ENCODE peak calls at places on chromosomes 7 and 10, in eight cellular contexts. Y is heart left ventricle, L is heart right ventricle, J is nephron progenitor cell, I is fibroblast of mammary gland, P is astrocyte of the cerebellum, R is IMR-90, B is PC-3. K is an unnamed sample.

GRCh38 chr10:13792011-13792410 is 205.2 kb downstream of the PRPF18 start:
- DNase-seq in P (no peak), Y (peak; percentile 82), R (no peak), J (no peak), I (no peak), B (no peak), L (peak; percentile 72), K (no peak)

GRCh38 chr7:149717481-149717880 is 55.9 kb downstream of the ZNF467 start:
- DNase-seq in P (no peak), R (no peak), B (no peak), J (no peak), Y (peak; percentile 83), I (no peak), L (peak; percentile 57), K (no peak)

GRCh38 chr10:50593523-50593922 is 30.2 kb downstream of the SGMS1 start:
- DNase-seq in R (peak; percentile 48), B (no peak), P (no peak), J (no peak), I (peak; percentile 80), L (no peak), Y (no peak), K (no peak)

GRCh38 chr7:1811850-1812692 is 142.0 kb downstream of the ELFN1 start:
- DNase-seq in B (peak; percentile 6), L (no peak), I (no peak), Y (no peak), J (no peak), P (no peak), R (no peak), K (no peak)

GRCh38 chr7:75957021-75957736 is 37.2 kb downstream of the TMEM120A start:
- DNase-seq in P (no peak), J (peak; percentile 53), Y (peak; percentile 26), L (no peak), B (no peak), R (no peak), I (no peak), K (no peak)

GRCh38 chr10:70492786-70493659 is 14.5 kb downstream of the PALD1 start:
- DNase-seq in Y (no peak), P (peak; percentile 42), I (peak; percentile 7), B (peak; percentile 60), J (no peak), R (peak; percentile 30), L (no peak), K (no peak)

GRCh38 chr7:131546583-131547111 is 9.8 kb downstream of the PODXL start:
- DNase-seq in I (peak; percentile 37), B (peak; percentile 48), L (no peak), P (no peak), R (no peak), Y (no peak), J (peak; percentile 52), K (no peak)

GRCh38 chr7:7554021-7554432 is 12.7 kb upstream of the MIOS start:
- DNase-seq in J (no peak), B (peak; percentile 80), L (no peak), Y (no peak), P (peak; percentile 60), I (peak; percentile 91), R (no peak), K (peak; percentile 92)

GRCh38 chr7:65371468-65371867 is 2.2 kb upstream of the ZNF92 start:
- DNase-seq in P (no peak), L (no peak), Y (no peak), B (no peak), I (no peak), J (no peak), R (no peak), K (no peak)

GRCh38 chr7:101108961-101109360 is 17.9 kb upstream of the SERPINE1 start:
- DNase-seq in I (no peak), R (no peak), Y (no peak), J (no peak), L (no peak), P (no peak), B (peak; percentile 91), K (no peak)

DNA sequence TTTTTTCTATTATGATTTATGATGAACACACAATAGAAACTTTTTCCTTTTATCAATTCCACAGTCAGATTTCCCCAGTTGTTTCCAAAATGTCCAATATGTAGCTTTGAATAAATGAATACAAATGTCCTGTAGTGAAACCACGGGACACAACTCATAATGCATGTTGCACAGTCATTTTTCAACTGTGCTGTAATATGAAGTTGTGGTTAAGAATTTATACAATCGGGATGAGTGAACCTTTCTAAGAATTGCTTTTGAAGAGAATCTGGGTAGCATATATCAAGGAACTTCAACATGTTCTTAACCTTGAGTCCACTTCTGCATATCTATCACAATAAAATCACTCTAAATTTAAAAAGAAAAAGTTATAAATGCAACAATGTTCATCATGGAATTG is 14.6 kb upstream of the ST7 start:
- DNase-seq in J (no peak), R (no peak), Y (no peak), B (no peak), P (no peak), L (no peak), I (no peak), K (no peak)
- TF ChIP-seq CTCF in J (no peak), R (no peak), Y (no peak), B (no peak), P (no peak), L (no peak), I (no peak), K (no peak)

DNA sequence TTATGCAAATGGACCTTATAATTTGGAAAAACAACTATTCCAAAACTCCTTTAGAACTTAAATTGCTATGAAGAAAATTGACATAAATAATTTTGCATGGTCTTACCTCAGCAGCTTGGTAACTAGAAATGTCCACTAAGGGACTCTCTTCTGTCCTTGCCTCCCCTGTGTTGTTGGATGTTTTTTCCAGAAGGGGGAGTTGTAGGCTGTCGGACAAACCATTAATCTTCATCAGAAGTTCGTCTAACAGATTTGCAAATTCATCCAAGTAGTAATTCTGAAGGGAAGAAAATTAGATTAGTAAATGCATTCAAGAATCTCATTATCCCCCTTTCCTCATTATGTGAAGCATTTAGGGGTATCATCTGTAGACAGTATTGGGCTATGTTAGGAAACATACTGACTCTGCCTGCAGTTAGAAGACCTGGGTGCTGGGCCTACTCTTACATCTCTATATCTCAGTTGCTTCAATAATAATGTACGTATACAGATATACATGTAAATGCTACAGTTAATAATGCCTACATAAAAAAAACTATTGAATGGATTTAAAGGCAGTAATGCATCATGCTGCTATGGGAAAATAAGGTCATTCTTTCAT is 155.6 kb downstream of the PKD1L1 start:
- DNase-seq in J (no peak), Y (no peak), I (peak; percentile 16), L (no peak), P (no peak), B (peak; percentile 60), R (no peak), K (peak; percentile 25)
- TF ChIP-seq CTCF in J (no peak), Y (peak; percentile 43), I (peak; percentile 34), L (peak; percentile 54), P (peak; percentile 45), B (peak; percentile 84), R (no peak), K (peak; percentile 75)

DNA sequence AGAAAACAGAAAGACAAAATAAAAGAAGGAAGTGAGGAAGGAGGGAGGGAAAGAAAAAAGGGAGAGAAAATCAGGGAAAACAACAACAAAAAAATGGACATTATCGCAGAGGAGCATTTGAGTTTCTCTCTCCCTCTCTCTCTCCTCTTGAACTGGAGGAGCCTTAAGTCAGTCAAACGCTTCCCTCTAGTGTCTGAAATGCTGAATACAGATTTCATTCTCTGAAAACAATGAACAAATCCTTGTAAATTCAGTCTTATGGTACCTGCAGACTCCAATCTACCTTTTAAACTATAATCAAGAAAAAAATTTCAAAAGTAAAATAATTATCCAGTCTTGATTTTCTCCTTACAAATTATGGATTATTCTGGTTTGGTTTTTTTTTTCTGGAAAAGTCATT is 89.2 kb upstream of the PFKP start:
- DNase-seq in I (peak; percentile 72), L (no peak), B (peak; percentile 59), R (peak; percentile 79), Y (no peak), P (peak; percentile 55), J (no peak), K (peak; percentile 71)
- TF ChIP-seq CTCF in I (peak; percentile 65), L (peak; percentile 44), B (peak; percentile 60), R (peak; percentile 82), Y (peak; percentile 39), P (peak; percentile 68), J (peak; percentile 62), K (peak; percentile 78)

DNA sequence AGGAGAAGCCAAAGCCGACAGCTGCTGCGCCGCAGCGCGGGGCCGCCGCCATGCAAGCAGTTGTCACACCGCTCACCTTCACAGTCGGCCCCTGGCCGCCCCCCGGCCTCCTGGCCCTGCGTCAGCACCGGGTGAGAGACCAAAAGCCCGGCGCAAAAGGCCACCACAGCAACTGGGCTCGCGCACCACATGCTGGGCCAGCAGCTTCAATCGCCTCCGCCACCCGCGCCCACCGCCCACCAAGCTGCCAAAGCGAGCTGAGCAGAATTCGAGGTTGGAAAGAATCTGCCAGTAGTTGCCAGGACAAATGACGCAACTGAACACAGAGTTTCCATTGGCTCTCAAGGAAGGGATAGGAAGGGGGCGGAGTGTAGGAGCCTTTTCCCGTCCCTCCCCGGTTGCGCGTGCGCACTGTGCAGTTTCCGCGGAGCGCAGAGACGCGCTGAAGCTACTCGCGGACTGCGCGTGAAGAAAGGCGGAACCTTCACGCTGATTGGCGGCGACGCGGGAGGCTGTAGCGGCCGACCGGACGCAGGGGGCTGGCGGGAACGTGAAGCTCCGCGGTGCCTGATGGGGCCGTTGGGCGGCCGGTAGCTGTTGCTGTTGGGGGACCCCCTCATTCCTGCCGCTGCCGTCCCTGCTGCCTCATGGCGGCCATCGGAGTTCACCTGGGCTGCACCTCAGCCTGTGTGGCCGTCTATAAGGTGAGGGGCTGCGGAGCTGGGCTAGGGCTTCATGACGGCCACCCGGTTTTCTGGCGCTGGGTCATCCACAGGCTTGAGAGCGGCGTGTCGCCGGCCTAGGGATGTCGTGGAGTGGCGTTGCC is at the start of the genes CDNF, HSPA14 and MSANTD7:
- DNase-seq in B (peak; percentile 96), J (peak; percentile 100), I (peak; percentile 99), Y (peak; percentile 99), R (peak; percentile 99), P (peak; percentile 99), L (peak; percentile 99), K (peak; percentile 99)
- TF ChIP-seq CTCF in B (no peak), J (no peak), I (no peak), Y (no peak), R (no peak), P (no peak), L (no peak), K (no peak)

GRCh38 chr10:26861326-26861998 is 704 bp upstream of the ABI1 start:
- DNase-seq in P (no peak), I (no peak), B (no peak), J (no peak), R (no peak), Y (no peak), L (no peak), K (no peak)
- TF ChIP-seq CTCF in P (no peak), I (no peak), B (peak; percentile 45), J (peak; percentile 20), R (no peak), Y (peak; percentile 73), L (peak; percentile 78), K (peak; percentile 87)

DNA sequence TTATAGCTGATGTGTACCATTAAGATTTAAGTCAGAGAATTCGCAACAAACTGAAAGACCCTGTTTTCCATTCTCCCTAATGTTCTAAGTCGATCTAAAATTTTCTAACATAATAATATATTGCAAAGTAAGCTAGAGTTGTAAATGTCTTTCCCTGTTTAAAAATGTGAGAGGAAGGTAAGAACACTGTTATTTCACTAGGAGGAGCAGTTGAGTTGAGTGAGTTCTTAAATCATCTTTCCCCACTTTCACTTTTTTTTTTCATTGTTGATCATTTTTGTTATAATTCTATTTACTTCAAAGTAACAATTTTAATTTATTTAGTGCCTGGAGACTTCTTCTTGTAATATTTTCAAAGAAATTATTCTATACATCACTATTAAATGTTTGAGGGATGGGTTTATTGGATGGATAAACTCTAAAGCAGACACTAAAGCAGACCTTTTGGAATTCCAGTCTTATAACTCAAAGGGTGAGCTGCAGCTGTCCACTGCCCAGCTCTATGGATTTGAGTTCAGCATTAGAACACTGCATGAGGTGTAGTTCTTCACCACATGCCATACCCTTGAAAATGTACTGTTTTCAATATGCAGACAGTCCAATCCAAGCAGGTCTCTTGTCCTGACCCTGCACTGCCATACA is 181.3 kb upstream of the FZD1 start:
- DNase-seq in R (peak; percentile 62), Y (no peak), B (peak; percentile 41), I (peak; percentile 67), J (no peak), L (no peak), P (peak; percentile 48), K (peak; percentile 18)
- TF ChIP-seq CTCF in R (peak; percentile 70), Y (peak; percentile 46), B (peak; percentile 69), I (peak; percentile 75), J (peak; percentile 52), L (peak; percentile 57), P (peak; percentile 36), K (peak; percentile 82)

K was measured in HFFc6.